ENCODE peak calls at places on chromosomes 5 and 9, in nine cellular contexts. G is T47D; S is memory B cell; P is nephron progenitor cell; F is Ammon's horn; M is HFF-Myc; W is Peyer's patch; X is Calu3; Q is activated CD4-positive, alpha-beta memory T cell treated with anti-CD3 and anti-CD28 coated beads, Interleukin-2, amount 10 ng/mL, durations not matched to agents 7 days and 5 days. A is an unnamed sample.
A peak's percentile ranks its signal among the peaks of the same experiment; 100 is the strongest.

GRCh38 chr5:129619782-129620181 is 128.1 kb upstream of the MINAR2 start:
- DNase-seq in P (no peak), M (no peak), G (no peak), W (no peak), Q (no peak), F (no peak), X (no peak), S (no peak), A (no peak)

GRCh38 chr9:8649157-8649556 is 849.6 kb upstream of the DMAC1 start:
- DNase-seq in P (no peak), W (no peak), Q (no peak), M (no peak), S (no peak), X (no peak), F (peak; percentile 37), G (no peak), A (no peak)

GRCh38 chr5:161378701-161379100 is 167.8 kb downstream of the GABRB2 start:
- DNase-seq in G (no peak), W (no peak), P (no peak), F (no peak), M (no peak), S (no peak), X (no peak), Q (no peak), A (no peak)

GRCh38 chr5:103243665-103244064 is 14.9 kb upstream of the MACIR start:
- DNase-seq in F (no peak), X (no peak), S (no peak), P (no peak), W (no peak), G (no peak), M (no peak), Q (no peak), A (no peak)

GRCh38 chr9:18673179-18673578 is 199.2 kb downstream of the ADAMTSL1 start:
- DNase-seq in W (no peak), P (no peak), X (no peak), G (no peak), Q (no peak), M (no peak), F (no peak), S (no peak), A (no peak)

GRCh38 chr5:55636711-55637110 is 75.4 kb downstream of the SLC38A9 start:
- DNase-seq in P (no peak), Q (no peak), F (peak; percentile 27), M (no peak), X (peak; percentile 12), S (no peak), W (no peak), G (peak; percentile 60), A (peak; percentile 18)

GRCh38 chr5:135343417-135343816 is 55.6 kb downstream of the MACROH2A1 start:
- DNase-seq in G (no peak), W (no peak), P (no peak), M (no peak), F (no peak), S (no peak), X (no peak), Q (no peak), A (no peak)

GRCh38 chr5:154267516-154267915 is 77.0 kb downstream of the GALNT10 start:
- DNase-seq in F (no peak), P (no peak), Q (no peak), W (no peak), M (no peak), X (no peak), S (no peak), G (no peak), A (no peak)

GRCh38 chr5:100900142-100900795 is 2.8 kb downstream of the ST8SIA4 start:
- DNase-seq in S (peak; percentile 57), Q (no peak), X (no peak), P (peak; percentile 15), M (no peak), W (peak; percentile 70), G (no peak), F (peak; percentile 24), A (peak; percentile 56)

GRCh38 chr5:71922584-71923106 is 184.6 kb upstream of the MAP1B start:
- DNase-seq in W (no peak), G (peak; percentile 35), M (no peak), X (peak; percentile 66), S (no peak), P (no peak), Q (no peak), F (no peak), A (peak; percentile 57)

GRCh38 chr5:55232194-55232984 is 1.0 kb downstream of the CCNO start:
- DNase-seq in P (peak; percentile 50), Q (no peak), X (peak; percentile 68), F (peak; percentile 33), M (no peak), S (no peak), W (no peak), G (peak; percentile 82), A (peak; percentile 50)

GRCh38 chr5:106454651-106455415 is 1215.9 kb downstream of the EFNA5 start:
- DNase-seq in F (peak; percentile 58), S (no peak), M (peak; percentile 14), G (peak; percentile 73), P (peak; percentile 28), X (peak; percentile 41), Q (no peak), W (no peak), A (peak; percentile 45)

GRCh38 chr5:156815988-156816599 is 34.0 kb upstream of the PPP1R2B start:
- DNase-seq in Q (peak; percentile 18), X (peak; percentile 64), W (no peak), G (peak; percentile 64), M (peak; percentile 2), F (peak; percentile 23), S (no peak), P (peak; percentile 23), A (peak; percentile 28)

GRCh38 chr5:61052870-61053269 is 107.9 kb downstream of the NDUFAF2 start:
- DNase-seq in M (peak; percentile 63), P (no peak), S (no peak), G (no peak), X (peak; percentile 15), W (no peak), Q (no peak), F (no peak), A (peak; percentile 89)

GRCh38 chr5:135533346-135533745 is 2.4 kb downstream of the NEUROG1 start:
- DNase-seq in M (no peak), W (no peak), G (no peak), S (no peak), P (no peak), X (no peak), Q (no peak), F (no peak), A (no peak)

GRCh38 chr9:113650207-113651131 is 186.9 kb downstream of the RGS3 start:
- DNase-seq in Q (no peak), W (no peak), G (peak; percentile 78), F (no peak), M (no peak), S (no peak), P (peak; percentile 58), X (no peak), A (peak; percentile 73)

GRCh38 chr5:164600166-164600715 is 1094.8 kb downstream of the MAT2B start:
- DNase-seq in X (no peak), P (no peak), W (no peak), Q (no peak), G (no peak), M (no peak), S (no peak), F (no peak), A (no peak)

GRCh38 chr9:116632990-116633441 is 54.1 kb upstream of the TRIM32 start:
- DNase-seq in M (no peak), S (no peak), F (no peak), G (no peak), P (no peak), Q (no peak), X (no peak), W (no peak), A (no peak)

GRCh38 chr9:136886610-136887597 is 588 bp downstream of the TRAF2 start:
- DNase-seq in W (no peak), F (peak; percentile 6), X (peak; percentile 17), S (peak; percentile 35), G (no peak), P (peak; percentile 67), M (no peak), Q (peak; percentile 46), A (peak; percentile 33)

GRCh38 chr9:104773118-104773517 is 9.2 kb downstream of the NIPSNAP3B start:
- DNase-seq in S (no peak), M (no peak), Q (no peak), G (no peak), P (no peak), F (no peak), W (no peak), X (no peak), A (no peak)

GRCh38 chr5:171543486-171543885 is 124.0 kb downstream of the FGF18 start:
- DNase-seq in S (no peak), W (no peak), F (no peak), P (no peak), G (peak; percentile 14), X (no peak), M (no peak), Q (no peak), A (no peak)

GRCh38 chr5:125274938-125275759 is 528.7 kb upstream of the ZNF608 start:
- DNase-seq in M (no peak), F (no peak), W (no peak), P (no peak), X (no peak), S (no peak), G (no peak), Q (no peak), A (no peak)

GRCh38 chr5:72702881-72703434 is 113.5 kb upstream of the TNPO1 start:
- DNase-seq in P (peak; percentile 11), S (no peak), W (no peak), G (no peak), F (no peak), Q (no peak), M (peak; percentile 29), X (no peak), A (no peak)

GRCh38 chr5:131996210-131997025 is 15.0 kb downstream of the ACSL6 start:
- DNase-seq in F (no peak), S (no peak), M (no peak), G (no peak), P (no peak), X (no peak), W (no peak), Q (no peak), A (no peak)

GRCh38 chr9:37371565-37372464 is 50.7 kb upstream of the GRHPR start:
- DNase-seq in S (no peak), W (peak; percentile 63), P (no peak), G (no peak), M (no peak), X (no peak), Q (no peak), F (no peak), A (no peak)

GRCh38 chr5:75847561-75848021 is 130.4 kb upstream of the POC5 start:
- DNase-seq in M (no peak), Q (no peak), X (no peak), S (no peak), W (no peak), F (no peak), P (no peak), G (no peak), A (no peak)

GRCh38 chr5:160787247-160787646 is 64.8 kb downstream of the ATP10B start:
- DNase-seq in S (no peak), F (no peak), G (peak; percentile 66), P (peak; percentile 15), Q (peak; percentile 21), X (peak; percentile 78), W (no peak), M (no peak), A (peak; percentile 19)

GRCh38 chr9:90046317-90046861 is 441.6 kb downstream of the GADD45G start:
- DNase-seq in M (no peak), Q (no peak), G (no peak), X (no peak), W (no peak), F (no peak), P (no peak), S (no peak), A (no peak)

GRCh38 chr5:41891066-41891707 is 13.0 kb upstream of the RIMOC1 start:
- DNase-seq in S (no peak), X (no peak), W (no peak), F (no peak), M (no peak), G (no peak), Q (no peak), P (no peak), A (no peak)

GRCh38 chr5:179309751-179310320 is 35.4 kb downstream of the ADAMTS2 start:
- DNase-seq in W (no peak), G (no peak), X (no peak), P (no peak), F (no peak), Q (no peak), S (no peak), M (no peak), A (no peak)